ENCODE peak calls at places on chromosomes 7 and 10, in ten cellular contexts. J is stomach, B is lower lobe of right lung, Z is ovary, H is epithelial cell of esophagus, Q is choroid plexus epithelial cell, A is cardiac fibroblast, C is GM23338, V is uterus, X is prostate gland. Y is an unnamed sample.

GRCh38 chr7:102927303-102927933 is 14.6 kb downstream of the LRRC17 start:
- DNase-seq in J (no peak), B (no peak), Z (no peak), H (no peak), Q (no peak), A (peak), C (no peak), V (no peak), X (no peak), Y (no peak)

GRCh38 chr10:89115876-89116627 is 91.1 kb downstream of the CH25H start:
- DNase-seq in J (no peak), B (no peak), Z (no peak), H (peak), Q (peak), A (peak), C (no peak), V (no peak), X (no peak), Y (no peak)

GRCh38 chr10:19845963-19846362 is 29.7 kb downstream of the PLXDC2 start:
- DNase-seq in J (no peak), B (no peak), Z (no peak), H (peak), Q (peak), A (peak), C (no peak), V (no peak), X (no peak), Y (no peak)

GRCh38 chr7:132116369-132116768 is 459.9 kb downstream of the PLXNA4 start:
- DNase-seq in J (no peak), B (no peak), Z (no peak), H (peak), Q (no peak), A (no peak), C (no peak), V (no peak), X (no peak), Y (no peak)

GRCh38 chr7:28793383-28793782 is 164.7 kb downstream of the TRIL start:
- DNase-seq in J (no peak), B (no peak), Z (no peak), H (peak), Q (no peak), A (peak), C (no peak), V (no peak), X (no peak), Y (no peak)

GRCh38 chr7:2106920-2107319 is 125.8 kb downstream of the MAD1L1 start:
- DNase-seq in J (no peak), B (no peak), Z (peak), H (peak), Q (peak), A (no peak), C (no peak), V (peak), X (no peak), Y (no peak)

GRCh38 chr7:141097430-141097829 is 23.6 kb downstream of the TMEM178B start:
- DNase-seq in J (no peak), B (no peak), Z (no peak), H (peak), Q (peak), A (peak), C (peak), V (no peak), X (no peak), Y (no peak)

GRCh38 chr10:5343561-5343960 is 21.2 kb upstream of the UCN3 start:
- DNase-seq in J (no peak), B (no peak), Z (no peak), H (no peak), Q (peak), A (peak), C (no peak), V (no peak), X (no peak), Y (no peak)

GRCh38 chr10:65358565-65358964 is 1567.3 kb upstream of the LRRTM3 start:
- DNase-seq in J (no peak), B (no peak), Z (no peak), H (peak), Q (peak), A (peak), C (peak), V (no peak), X (no peak), Y (no peak)

GRCh38 chr7:46751471-46751870 is 830.4 kb upstream of the IGFBP3 start:
- DNase-seq in J (no peak), B (no peak), Z (no peak), H (no peak), Q (no peak), A (no peak), C (no peak), V (no peak), X (no peak), Y (no peak)

GRCh38 chr7:87510430-87510875 is 35.0 kb upstream of the ABCB4 start:
- DNase-seq in J (no peak), B (no peak), Z (no peak), H (no peak), Q (no peak), A (no peak), C (peak), V (no peak), X (no peak), Y (no peak)

GRCh38 chr7:139876622-139877283 is 47.7 kb downstream of the TBXAS1 start:
- DNase-seq in J (no peak), B (no peak), Z (no peak), H (no peak), Q (no peak), A (peak), C (no peak), V (no peak), X (no peak), Y (no peak)

GRCh38 chr10:125538947-125539649 is 143.9 kb downstream of the TEX36 start:
- DNase-seq in J (peak), B (no peak), Z (no peak), H (no peak), Q (no peak), A (no peak), C (peak), V (no peak), X (peak), Y (no peak)

GRCh38 chr7:87059525-87060287 is at the start of gene ELAPOR2:
- DNase-seq in J (peak), B (peak), Z (peak), H (peak), Q (peak), A (peak), C (peak), V (peak), X (peak), Y (peak)

GRCh38 chr7:152076324-152076821 is 50.9 kb downstream of the GALNT11 start:
- DNase-seq in J (peak), B (no peak), Z (no peak), H (peak), Q (peak), A (peak), C (peak), V (no peak), X (no peak), Y (no peak)

GRCh38 chr10:118662228-118663035 is 67.0 kb upstream of the PRLHR start:
- DNase-seq in J (no peak), B (no peak), Z (no peak), H (no peak), Q (peak), A (no peak), C (no peak), V (no peak), X (no peak), Y (no peak)

GRCh38 chr10:23406409-23406808 is 32.5 kb upstream of the OTUD1 start:
- DNase-seq in J (no peak), B (no peak), Z (no peak), H (no peak), Q (no peak), A (no peak), C (no peak), V (no peak), X (no peak), Y (no peak)
- TF ChIP-seq CTCF in J (no peak), B (no peak), Z (no peak), H (no peak), Q (no peak), A (no peak), C (no peak), V (no peak), X (no peak), Y (no peak)

GRCh38 chr7:150716368-150716767 is at the start of gene GIMAP1:
- DNase-seq in J (no peak), B (no peak), Z (no peak), H (no peak), Q (no peak), A (no peak), C (no peak), V (peak), X (no peak), Y (no peak)
- H3K4me3 ChIP-seq in J (peak), B (peak), Z (peak), H (no peak), Q (no peak), A (no peak), C (no peak), V (peak), X (peak), Y (peak)

DNA sequence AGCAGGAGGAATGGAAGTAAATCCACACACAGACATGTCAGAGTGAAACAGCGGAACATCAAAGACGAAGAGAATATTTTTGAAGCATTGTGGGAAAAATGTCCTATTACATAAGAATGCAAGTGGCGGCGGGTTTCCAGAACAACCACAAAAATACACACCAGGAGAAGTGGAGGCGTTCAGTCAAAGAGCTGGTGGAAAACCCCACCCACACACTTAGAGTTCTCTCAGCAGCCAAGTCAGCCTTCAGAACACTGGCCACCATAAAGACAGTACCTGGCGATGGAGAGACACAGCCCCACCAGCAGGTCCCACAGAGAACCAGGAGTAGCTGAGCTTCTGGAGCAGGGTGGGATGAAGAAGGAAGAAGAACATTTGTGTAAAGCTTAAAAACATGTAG is 23.7 kb downstream of the NKX6-2 start:
- DNase-seq in J (no peak), B (no peak), Z (no peak), H (no peak), Q (no peak), A (no peak), C (no peak), V (no peak), X (no peak), Y (no peak)
- TF ChIP-seq CTCF in J (no peak), B (no peak), Z (no peak), H (no peak), Q (no peak), A (no peak), C (no peak), V (no peak), X (no peak), Y (no peak)

GRCh38 chr10:102243304-102243703 is 2.0 kb upstream of the PITX3 start:
- DNase-seq in J (no peak), B (no peak), Z (no peak), H (peak), Q (peak), A (peak), C (no peak), V (no peak), X (no peak), Y (no peak)

GRCh38 chr10:102241037-102241443 is 272 bp downstream of the PITX3 start:
- DNase-seq in J (no peak), B (no peak), Z (no peak), H (no peak), Q (no peak), A (peak), C (no peak), V (no peak), X (no peak), Y (no peak)

GRCh38 chr10:102241444-102242117 is at the start of gene PITX3:
- DNase-seq in J (peak), B (peak), Z (peak), H (peak), Q (peak), A (peak), C (peak), V (peak), X (peak), Y (peak)

GRCh38 chr10:102240467-102241036 is 760 bp downstream of the PITX3 start:
- DNase-seq in J (no peak), B (no peak), Z (no peak), H (no peak), Q (no peak), A (no peak), C (peak), V (no peak), X (no peak), Y (no peak)

GRCh38 chr10:102242118-102242485 is 790 bp upstream of the PITX3 start:
- DNase-seq in J (no peak), B (no peak), Z (no peak), H (no peak), Q (no peak), A (no peak), C (peak), V (no peak), X (no peak), Y (no peak)
- H3K4me3 ChIP-seq in J (peak), B (peak), Z (peak), H (peak), Q (peak), A (peak), C (peak), V (peak), X (peak), Y (peak)

GRCh38 chr7:519429-519973 is at the start of gene PDGFA:
- DNase-seq in J (peak), B (no peak), Z (no peak), H (peak), Q (peak), A (peak), C (no peak), V (no peak), X (no peak), Y (no peak)

GRCh38 chr7:521221-522070 is 1.8 kb upstream of the PDGFA start:
- DNase-seq in J (peak), B (peak), Z (peak), H (no peak), Q (no peak), A (peak), C (no peak), V (peak), X (peak), Y (peak)

GRCh38 chr7:522071-522937 is 2.7 kb upstream of the PDGFA start:
- DNase-seq in J (peak), B (no peak), Z (peak), H (peak), Q (peak), A (peak), C (peak), V (peak), X (peak), Y (peak)

GRCh38 chr7:519974-520458 is 370 bp upstream of the PDGFA start:
- DNase-seq in J (peak), B (peak), Z (no peak), H (peak), Q (peak), A (peak), C (peak), V (peak), X (no peak), Y (peak)

GRCh38 chr7:520503-521161 is 986 bp upstream of the PDGFA start:
- DNase-seq in J (no peak), B (no peak), Z (no peak), H (no peak), Q (no peak), A (no peak), C (peak), V (peak), X (no peak), Y (no peak)
- TF ChIP-seq CTCF in J (no peak), B (peak), Z (no peak), H (peak), Q (peak), A (no peak), C (no peak), V (no peak), X (no peak), Y (peak)

GRCh38 chr10:120978589-120979252 is 127.6 kb downstream of the WDR11 start:
- DNase-seq in J (no peak), B (no peak), Z (no peak), H (no peak), Q (no peak), A (peak), C (no peak), V (peak), X (no peak), Y (no peak)
- H3K4me3 ChIP-seq in J (peak), B (peak), Z (peak), H (no peak), Q (no peak), A (no peak), C (peak), V (peak), X (peak), Y (no peak)

GRCh38 chr10:17409170-17409733 is 45.1 kb downstream of the ST8SIA6 start:
- DNase-seq in J (no peak), B (no peak), Z (no peak), H (peak), Q (peak), A (peak), C (peak), V (no peak), X (no peak), Y (no peak)
- TF ChIP-seq CTCF in J (no peak), B (peak), Z (no peak), H (peak), Q (peak), A (peak), C (peak), V (no peak), X (no peak), Y (peak)

DNA sequence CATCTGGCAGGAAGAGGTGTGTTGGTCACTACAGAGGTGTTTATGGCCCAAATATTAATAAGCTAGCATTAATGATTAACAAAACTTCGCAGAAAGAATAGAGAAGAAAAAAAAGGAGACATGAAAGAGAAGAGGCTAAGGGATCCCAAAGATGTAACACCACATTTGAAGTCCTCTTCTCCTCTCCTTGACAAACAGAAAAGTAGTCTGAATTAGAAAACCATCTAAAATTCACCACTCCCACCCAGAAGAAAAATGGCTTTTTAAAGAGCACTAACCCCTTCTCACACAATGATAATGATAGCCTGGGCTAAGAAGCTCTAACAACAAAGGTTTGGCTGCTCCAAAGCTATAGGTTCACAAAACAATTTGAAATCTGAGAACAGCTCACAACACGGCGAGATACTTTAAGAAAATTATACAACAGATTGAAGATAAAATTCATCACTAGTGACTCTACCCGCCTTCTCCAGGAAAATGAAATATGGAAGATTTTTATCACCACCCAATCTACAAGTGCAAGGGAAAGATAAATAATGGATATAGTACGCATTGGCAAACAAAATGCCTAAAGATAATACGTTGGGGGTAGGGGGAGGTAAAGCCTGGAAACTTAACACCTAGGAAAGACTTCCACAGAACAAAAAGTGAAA is 7.4 kb downstream of the ITGB1 start:
- DNase-seq in J (no peak), B (no peak), Z (no peak), H (no peak), Q (no peak), A (no peak), C (no peak), V (no peak), X (no peak), Y (no peak)
- H3K4me3 ChIP-seq in J (no peak), B (no peak), Z (no peak), H (no peak), Q (peak), A (no peak), C (peak), V (no peak), X (no peak), Y (no peak)

DNA sequence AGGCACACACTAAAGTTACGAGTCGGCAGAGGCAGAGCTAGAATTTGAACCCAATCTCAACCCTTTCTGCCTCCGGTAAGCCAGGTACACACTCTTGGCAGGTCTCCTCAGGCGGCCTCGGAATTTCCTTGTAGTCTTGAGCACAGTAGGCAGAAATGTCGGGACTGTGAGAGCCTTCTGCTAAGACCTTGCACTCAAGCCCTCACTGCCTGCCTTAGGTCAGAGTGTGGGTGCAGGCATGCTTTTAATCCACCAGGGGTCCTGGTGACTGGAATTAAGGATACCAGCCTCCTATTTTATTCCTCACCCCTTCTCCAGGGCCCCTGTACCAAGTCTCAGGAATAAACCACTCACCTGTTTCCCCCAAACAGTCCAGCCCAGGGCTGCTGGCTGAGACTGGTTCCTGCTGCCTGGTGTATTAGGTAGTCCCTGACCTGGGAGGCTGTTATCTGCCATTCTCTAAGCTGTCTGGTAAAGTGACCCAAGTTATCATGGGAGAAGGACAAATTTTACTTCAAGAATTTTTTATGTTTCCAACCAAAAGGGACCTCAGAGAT is 855 bp downstream of the ATP6V1F start:
- DNase-seq in J (peak), B (no peak), Z (no peak), H (peak), Q (peak), A (peak), C (peak), V (no peak), X (peak), Y (peak)
- TF ChIP-seq CTCF in J (no peak), B (peak), Z (no peak), H (peak), Q (peak), A (peak), C (peak), V (no peak), X (no peak), Y (peak)

GRCh38 chr7:101700424-101700823 is 71.3 kb upstream of the MYL10 start:
- DNase-seq in J (no peak), B (no peak), Z (no peak), H (no peak), Q (no peak), A (no peak), C (no peak), V (no peak), X (no peak), Y (no peak)

GRCh38 chr7:101705327-101705726 is 76.2 kb upstream of the MYL10 start:
- DNase-seq in J (no peak), B (no peak), Z (no peak), H (peak), Q (no peak), A (peak), C (no peak), V (no peak), X (no peak), Y (no peak)

GRCh38 chr7:101701153-101701794 is 72.2 kb upstream of the MYL10 start:
- DNase-seq in J (no peak), B (no peak), Z (no peak), H (no peak), Q (no peak), A (no peak), C (no peak), V (no peak), X (no peak), Y (no peak)

GRCh38 chr7:101699884-101700283 is 70.8 kb upstream of the MYL10 start:
- DNase-seq in J (no peak), B (no peak), Z (no peak), H (no peak), Q (no peak), A (no peak), C (no peak), V (no peak), X (no peak), Y (no peak)

DNA sequence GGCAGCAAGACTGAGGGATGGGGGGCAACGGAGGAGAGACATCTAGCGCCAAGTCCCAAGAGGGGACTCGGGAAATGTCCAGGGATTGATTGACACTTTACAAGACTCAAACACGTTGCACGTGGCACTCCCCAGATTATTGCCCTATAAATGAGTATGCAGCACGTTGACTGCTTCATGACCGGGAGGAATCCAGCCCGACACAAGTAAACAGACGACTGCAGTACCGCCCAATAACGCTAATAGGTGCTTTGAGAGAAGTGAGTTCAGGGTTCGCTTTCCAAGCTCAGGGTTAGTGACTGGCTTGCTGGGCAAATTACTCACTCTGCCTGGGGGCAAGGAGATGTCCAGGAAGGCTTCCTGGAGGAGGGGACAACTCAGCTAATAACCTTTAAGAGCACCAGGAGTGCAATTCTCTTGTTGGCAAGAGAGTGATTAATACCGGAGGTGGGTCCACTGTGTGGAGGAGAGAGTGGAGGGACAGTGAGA is 73.3 kb upstream of the MYL10 start:
- DNase-seq in J (no peak), B (no peak), Z (no peak), H (peak), Q (no peak), A (no peak), C (peak), V (no peak), X (peak), Y (no peak)
- H3K4me3 ChIP-seq in J (no peak), B (no peak), Z (no peak), H (no peak), Q (no peak), A (no peak), C (no peak), V (no peak), X (no peak), Y (no peak)